ENCODE peak calls at places on chromosomes 7 and 10, in nine cellular contexts. One of them, this sample, is unnamed.

GRCh38 chr10:69801434-69802315 is at the start of gene COL13A1:
- DNase-seq in heart left ventricle: no peak
- DNase-seq in GM13977: peak
- DNase-seq in HCT116: peak
- DNase-seq in epithelial cell of esophagus: peak
- DNase-seq in glutamatergic neuron: no peak
- DNase-seq in AG09319: no peak
- DNase-seq in dorsolateral prefrontal cortex: no peak
- DNase-seq in HepG2: no peak
- DNase-seq in this sample: no peak

GRCh38 chr7:74185636-74186035 is 11.5 kb downstream of the EIF4H start:
- DNase-seq in epithelial cell of esophagus: no peak
- DNase-seq in heart left ventricle: no peak
- DNase-seq in glutamatergic neuron: no peak
- DNase-seq in GM13977: no peak
- DNase-seq in HCT116: no peak
- DNase-seq in HepG2: no peak
- DNase-seq in dorsolateral prefrontal cortex: no peak
- DNase-seq in AG09319: no peak
- DNase-seq in this sample: no peak

GRCh38 chr7:41870017-41870416 is 167.1 kb upstream of the INHBA start:
- DNase-seq in glutamatergic neuron: no peak
- DNase-seq in GM13977: no peak
- DNase-seq in HepG2: no peak
- DNase-seq in heart left ventricle: no peak
- DNase-seq in AG09319: no peak
- DNase-seq in HCT116: no peak
- DNase-seq in epithelial cell of esophagus: no peak
- DNase-seq in dorsolateral prefrontal cortex: no peak
- DNase-seq in this sample: no peak

GRCh38 chr10:42812028-42812427 is 29.4 kb downstream of the BMS1 start:
- DNase-seq in glutamatergic neuron: no peak
- DNase-seq in epithelial cell of esophagus: no peak
- DNase-seq in AG09319: no peak
- DNase-seq in HCT116: no peak
- DNase-seq in HepG2: no peak
- DNase-seq in GM13977: no peak
- DNase-seq in dorsolateral prefrontal cortex: no peak
- DNase-seq in heart left ventricle: no peak
- DNase-seq in this sample: no peak

GRCh38 chr7:64183126-64183742 is 23.8 kb upstream of the ZNF735 start:
- DNase-seq in epithelial cell of esophagus: no peak
- DNase-seq in glutamatergic neuron: no peak
- DNase-seq in HepG2: no peak
- DNase-seq in GM13977: no peak
- DNase-seq in HCT116: no peak
- DNase-seq in dorsolateral prefrontal cortex: no peak
- DNase-seq in AG09319: no peak
- DNase-seq in heart left ventricle: no peak
- DNase-seq in this sample: no peak

GRCh38 chr10:127012769-127013152 is 107.5 kb downstream of the DOCK1 start:
- DNase-seq in epithelial cell of esophagus: peak
- DNase-seq in HCT116: peak
- DNase-seq in heart left ventricle: peak
- DNase-seq in GM13977: no peak
- DNase-seq in AG09319: no peak
- DNase-seq in HepG2: no peak
- DNase-seq in dorsolateral prefrontal cortex: no peak
- DNase-seq in glutamatergic neuron: peak
- DNase-seq in this sample: no peak

GRCh38 chr10:17819836-17820235 is 10.7 kb downstream of the MRC1 start:
- DNase-seq in heart left ventricle: no peak
- DNase-seq in GM13977: no peak
- DNase-seq in HCT116: no peak
- DNase-seq in epithelial cell of esophagus: no peak
- DNase-seq in HepG2: no peak
- DNase-seq in AG09319: no peak
- DNase-seq in glutamatergic neuron: no peak
- DNase-seq in dorsolateral prefrontal cortex: no peak
- DNase-seq in this sample: no peak

GRCh38 chr10:118994321-118994720 is 35.2 kb upstream of the NANOS1 start:
- DNase-seq in glutamatergic neuron: no peak
- DNase-seq in epithelial cell of esophagus: no peak
- DNase-seq in GM13977: no peak
- DNase-seq in AG09319: no peak
- DNase-seq in dorsolateral prefrontal cortex: no peak
- DNase-seq in HCT116: no peak
- DNase-seq in HepG2: no peak
- DNase-seq in heart left ventricle: no peak
- DNase-seq in this sample: no peak

GRCh38 chr10:121525276-121526039 is 72.8 kb downstream of the FGFR2 start:
- DNase-seq in dorsolateral prefrontal cortex: no peak
- DNase-seq in epithelial cell of esophagus: no peak
- DNase-seq in glutamatergic neuron: no peak
- DNase-seq in heart left ventricle: no peak
- DNase-seq in AG09319: no peak
- DNase-seq in HepG2: no peak
- DNase-seq in GM13977: no peak
- DNase-seq in HCT116: no peak
- DNase-seq in this sample: no peak

GRCh38 chr10:118672766-118673715 is 77.6 kb upstream of the PRLHR start:
- DNase-seq in HCT116: no peak
- DNase-seq in GM13977: no peak
- DNase-seq in epithelial cell of esophagus: no peak
- DNase-seq in heart left ventricle: no peak
- DNase-seq in HepG2: no peak
- DNase-seq in glutamatergic neuron: no peak
- DNase-seq in AG09319: no peak
- DNase-seq in dorsolateral prefrontal cortex: no peak
- DNase-seq in this sample: no peak

GRCh38 chr10:338176-339037 is 203.2 kb downstream of the ZMYND11 start:
- DNase-seq in dorsolateral prefrontal cortex: peak
- DNase-seq in HepG2: no peak
- DNase-seq in HCT116: no peak
- DNase-seq in glutamatergic neuron: no peak
- DNase-seq in GM13977: no peak
- DNase-seq in AG09319: peak
- DNase-seq in heart left ventricle: no peak
- DNase-seq in epithelial cell of esophagus: peak
- DNase-seq in this sample: no peak

GRCh38 chr10:102455893-102456471 is 4.6 kb upstream of the C10orf95 start:
- DNase-seq in GM13977: no peak
- DNase-seq in heart left ventricle: no peak
- DNase-seq in glutamatergic neuron: no peak
- DNase-seq in dorsolateral prefrontal cortex: no peak
- DNase-seq in HepG2: no peak
- DNase-seq in epithelial cell of esophagus: peak
- DNase-seq in AG09319: peak
- DNase-seq in HCT116: no peak
- DNase-seq in this sample: no peak

GRCh38 chr10:132851451-132851850 is 65.5 kb upstream of the NKX6-2 start:
- DNase-seq in glutamatergic neuron: no peak
- DNase-seq in HepG2: no peak
- DNase-seq in epithelial cell of esophagus: no peak
- DNase-seq in HCT116: no peak
- DNase-seq in GM13977: no peak
- DNase-seq in AG09319: no peak
- DNase-seq in heart left ventricle: no peak
- DNase-seq in dorsolateral prefrontal cortex: peak
- DNase-seq in this sample: no peak

GRCh38 chr7:87876040-87876758 is at the start of the genes DBF4 and SLC25A40:
- DNase-seq in dorsolateral prefrontal cortex: peak
- DNase-seq in GM13977: peak
- DNase-seq in glutamatergic neuron: peak
- DNase-seq in HCT116: peak
- DNase-seq in epithelial cell of esophagus: peak
- DNase-seq in HepG2: peak
- DNase-seq in heart left ventricle: peak
- DNase-seq in AG09319: peak
- DNase-seq in this sample: peak

GRCh38 chr7:135291809-135292253 is 58.2 kb downstream of the STRA8 start:
- DNase-seq in GM13977: no peak
- DNase-seq in HCT116: no peak
- DNase-seq in AG09319: no peak
- DNase-seq in HepG2: peak
- DNase-seq in glutamatergic neuron: no peak
- DNase-seq in heart left ventricle: no peak
- DNase-seq in epithelial cell of esophagus: peak
- DNase-seq in dorsolateral prefrontal cortex: no peak
- DNase-seq in this sample: no peak

DNA sequence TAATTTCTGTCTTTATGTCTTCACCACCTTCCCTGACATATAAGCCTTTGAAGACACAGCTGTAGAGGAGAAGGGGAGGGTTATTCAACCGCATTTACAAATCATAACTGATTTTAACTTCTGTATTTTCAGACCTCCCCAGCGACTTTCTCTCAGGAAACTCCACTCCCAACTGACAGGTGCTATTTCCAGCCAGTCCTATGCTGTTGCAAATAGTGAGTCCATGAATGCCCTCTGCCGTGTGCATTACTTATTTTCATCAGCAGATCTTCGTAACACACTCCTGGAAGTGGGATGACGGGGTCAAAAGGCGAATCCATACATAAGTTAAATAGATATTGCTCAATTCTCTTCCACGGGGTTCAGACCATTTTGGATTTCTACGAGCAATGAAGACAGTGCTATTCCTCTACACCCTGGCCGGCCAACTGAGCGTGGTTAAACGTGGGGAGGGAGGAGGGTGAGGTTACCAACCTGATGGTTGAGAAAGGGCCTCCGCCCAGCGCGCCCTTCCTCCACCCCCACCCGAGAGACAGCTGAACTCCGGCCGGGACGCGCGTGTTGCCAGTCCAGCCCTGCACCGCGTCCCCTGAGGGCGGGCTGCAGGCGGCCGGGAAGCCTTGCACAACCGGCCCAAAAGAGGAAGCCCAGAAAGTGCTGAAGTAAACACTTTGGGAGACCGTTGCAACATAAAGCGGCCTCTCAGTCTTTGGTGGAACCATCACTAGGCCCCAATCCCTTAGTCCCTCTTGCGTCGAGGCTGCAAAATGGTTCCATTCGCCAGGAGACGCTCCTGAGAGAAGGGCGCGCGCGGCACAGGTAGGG is at the start of gene APBB1IP:
- DNase-seq in heart left ventricle: peak
- DNase-seq in HepG2: no peak
- DNase-seq in GM13977: peak
- DNase-seq in glutamatergic neuron: peak
- DNase-seq in AG09319: peak
- DNase-seq in HCT116: no peak
- DNase-seq in dorsolateral prefrontal cortex: peak
- DNase-seq in epithelial cell of esophagus: peak
- DNase-seq in this sample: no peak
- TF ChIP-seq CTCF in heart left ventricle: no peak
- TF ChIP-seq CTCF in HepG2: no peak
- TF ChIP-seq CTCF in GM13977: no peak
- TF ChIP-seq CTCF in glutamatergic neuron: no peak
- TF ChIP-seq CTCF in AG09319: no peak
- TF ChIP-seq CTCF in HCT116: no peak
- TF ChIP-seq CTCF in dorsolateral prefrontal cortex: no peak
- TF ChIP-seq CTCF in epithelial cell of esophagus: no peak
- TF ChIP-seq CTCF in this sample: no peak

GRCh38 chr10:124403548-124403947 is 15.2 kb downstream of the OAT start:
- DNase-seq in GM13977: peak
- DNase-seq in glutamatergic neuron: no peak
- DNase-seq in dorsolateral prefrontal cortex: peak
- DNase-seq in heart left ventricle: no peak
- DNase-seq in AG09319: peak
- DNase-seq in HCT116: peak
- DNase-seq in HepG2: peak
- DNase-seq in epithelial cell of esophagus: peak
- DNase-seq in this sample: no peak
- TF ChIP-seq CTCF in GM13977: peak
- TF ChIP-seq CTCF in glutamatergic neuron: peak
- TF ChIP-seq CTCF in dorsolateral prefrontal cortex: peak
- TF ChIP-seq CTCF in heart left ventricle: peak
- TF ChIP-seq CTCF in AG09319: peak
- TF ChIP-seq CTCF in HCT116: peak
- TF ChIP-seq CTCF in HepG2: peak
- TF ChIP-seq CTCF in epithelial cell of esophagus: peak
- TF ChIP-seq CTCF in this sample: no peak

GRCh38 chr10:20984632-20985031 is 87.5 kb upstream of the NEBL start:
- DNase-seq in glutamatergic neuron: no peak
- DNase-seq in HCT116: no peak
- DNase-seq in GM13977: no peak
- DNase-seq in epithelial cell of esophagus: no peak
- DNase-seq in HepG2: no peak
- DNase-seq in dorsolateral prefrontal cortex: no peak
- DNase-seq in heart left ventricle: no peak
- DNase-seq in AG09319: no peak
- DNase-seq in this sample: no peak

GRCh38 chr10:20986049-20986448 is 88.9 kb upstream of the NEBL start:
- DNase-seq in GM13977: no peak
- DNase-seq in heart left ventricle: no peak
- DNase-seq in epithelial cell of esophagus: no peak
- DNase-seq in glutamatergic neuron: no peak
- DNase-seq in AG09319: no peak
- DNase-seq in HCT116: no peak
- DNase-seq in HepG2: peak
- DNase-seq in dorsolateral prefrontal cortex: no peak
- DNase-seq in this sample: no peak

GRCh38 chr10:20976891-20977684 is 80.0 kb upstream of the NEBL start:
- DNase-seq in GM13977: no peak
- DNase-seq in glutamatergic neuron: no peak
- DNase-seq in HepG2: no peak
- DNase-seq in heart left ventricle: no peak
- DNase-seq in AG09319: no peak
- DNase-seq in epithelial cell of esophagus: no peak
- DNase-seq in HCT116: no peak
- DNase-seq in dorsolateral prefrontal cortex: no peak
- DNase-seq in this sample: no peak

GRCh38 chr10:20978617-20979016 is 81.5 kb upstream of the NEBL start:
- DNase-seq in HepG2: no peak
- DNase-seq in glutamatergic neuron: no peak
- DNase-seq in HCT116: no peak
- DNase-seq in GM13977: no peak
- DNase-seq in heart left ventricle: no peak
- DNase-seq in dorsolateral prefrontal cortex: no peak
- DNase-seq in epithelial cell of esophagus: no peak
- DNase-seq in AG09319: no peak
- DNase-seq in this sample: no peak

GRCh38 chr10:20981419-20981953 is 84.4 kb upstream of the NEBL start:
- DNase-seq in GM13977: no peak
- DNase-seq in HCT116: no peak
- DNase-seq in HepG2: no peak
- DNase-seq in AG09319: no peak
- DNase-seq in dorsolateral prefrontal cortex: no peak
- DNase-seq in epithelial cell of esophagus: no peak
- DNase-seq in glutamatergic neuron: no peak
- DNase-seq in heart left ventricle: no peak
- DNase-seq in this sample: no peak
- TF ChIP-seq CTCF in GM13977: no peak
- TF ChIP-seq CTCF in HCT116: no peak
- TF ChIP-seq CTCF in HepG2: no peak
- TF ChIP-seq CTCF in AG09319: no peak
- TF ChIP-seq CTCF in dorsolateral prefrontal cortex: no peak
- TF ChIP-seq CTCF in epithelial cell of esophagus: no peak
- TF ChIP-seq CTCF in glutamatergic neuron: no peak
- TF ChIP-seq CTCF in heart left ventricle: no peak
- TF ChIP-seq CTCF in this sample: no peak

GRCh38 chr7:83072576-83073517 is 89.8 kb downstream of the PCLO start:
- DNase-seq in GM13977: no peak
- DNase-seq in glutamatergic neuron: no peak
- DNase-seq in epithelial cell of esophagus: peak
- DNase-seq in AG09319: no peak
- DNase-seq in HepG2: no peak
- DNase-seq in dorsolateral prefrontal cortex: no peak
- DNase-seq in heart left ventricle: no peak
- DNase-seq in HCT116: no peak
- DNase-seq in this sample: no peak
- TF ChIP-seq CTCF in GM13977: no peak
- TF ChIP-seq CTCF in glutamatergic neuron: no peak
- TF ChIP-seq CTCF in epithelial cell of esophagus: peak
- TF ChIP-seq CTCF in AG09319: no peak
- TF ChIP-seq CTCF in HepG2: no peak
- TF ChIP-seq CTCF in dorsolateral prefrontal cortex: no peak
- TF ChIP-seq CTCF in heart left ventricle: no peak
- TF ChIP-seq CTCF in HCT116: peak
- TF ChIP-seq CTCF in this sample: no peak